ENCODE peak calls at places on chromosomes 4 and X, in six cellular contexts. Z is A549, P is upper lobe of right lung, Q is thyroid gland, V is lower lobe of right lung, I is osteoblast. U is an unnamed sample.

GRCh38 chr4:131584587-131584986 is 1564.5 kb upstream of the PCDH10 start:
- DNase-seq in V (no peak), I (no peak), Z (no peak), Q (no peak), P (no peak), U (no peak)

GRCh38 chr4:74311696-74312313 is 3.5 kb downstream of the EPGN start:
- DNase-seq in V (no peak), P (no peak), Z (peak; percentile 8), Q (no peak), I (peak; percentile 49), U (no peak)

GRCh38 chr4:7747062-7747385 is 192.6 kb downstream of the AFAP1 start:
- DNase-seq in V (peak; percentile 84), I (no peak), Q (no peak), Z (no peak), P (peak; percentile 79), U (no peak)

GRCh38 chrX:68942141-68942540 is 113.3 kb downstream of the EFNB1 start:
- DNase-seq in V (no peak), Q (peak; percentile 82), P (no peak), I (no peak), Z (no peak), U (no peak)

GRCh38 chrX:39705299-39705698 is 392.5 kb downstream of the BCOR start:
- DNase-seq in Z (peak; percentile 52), I (peak; percentile 71), Q (peak; percentile 92), P (peak; percentile 83), V (peak; percentile 72), U (peak; percentile 90)

GRCh38 chr4:152819026-152819645 is 39.4 kb downstream of the ARFIP1 start:
- DNase-seq in Q (no peak), I (peak; percentile 23), V (no peak), Z (no peak), P (no peak), U (no peak)

GRCh38 chrX:55796496-55796895 is 78.9 kb downstream of the RRAGB start:
- DNase-seq in Q (no peak), I (no peak), Z (no peak), P (no peak), V (no peak), U (no peak)

GRCh38 chr4:153513596-153513995 is 47.4 kb downstream of the TMEM131L start:
- DNase-seq in Q (no peak), P (no peak), I (peak; percentile 87), Z (no peak), V (no peak), U (no peak)

GRCh38 chr4:38562751-38563198 is 101.2 kb upstream of the KLF3 start:
- DNase-seq in Z (no peak), Q (peak; percentile 26), I (no peak), V (no peak), P (no peak), U (peak; percentile 27)

GRCh38 chr4:77104405-77105292 is 28.9 kb upstream of the CCNI start:
- DNase-seq in Z (no peak), I (peak; percentile 58), Q (peak; percentile 84), V (peak; percentile 77), P (peak; percentile 75), U (peak; percentile 81)
- H3K27ac ChIP-seq in Z (no peak overlapping the region), I (no peak overlapping the region), Q (peak overlapping the region; percentile 68), V (no peak overlapping the region), P (peak overlapping the region; percentile 12), U (no peak overlapping the region)

GRCh38 chr4:14222630-14223029 is 595.1 kb upstream of the BOD1L1 start:
- DNase-seq in Q (no peak), P (no peak), Z (no peak), V (no peak), I (peak; percentile 18), U (no peak)

GRCh38 chr4:14221176-14221575 is 593.7 kb upstream of the BOD1L1 start:
- DNase-seq in P (no peak), Q (no peak), Z (no peak), V (no peak), I (no peak), U (no peak)

GRCh38 chr4:14223461-14223860 is 595.9 kb upstream of the BOD1L1 start:
- DNase-seq in P (no peak), V (no peak), Q (no peak), Z (no peak), I (no peak), U (no peak)

DNA sequence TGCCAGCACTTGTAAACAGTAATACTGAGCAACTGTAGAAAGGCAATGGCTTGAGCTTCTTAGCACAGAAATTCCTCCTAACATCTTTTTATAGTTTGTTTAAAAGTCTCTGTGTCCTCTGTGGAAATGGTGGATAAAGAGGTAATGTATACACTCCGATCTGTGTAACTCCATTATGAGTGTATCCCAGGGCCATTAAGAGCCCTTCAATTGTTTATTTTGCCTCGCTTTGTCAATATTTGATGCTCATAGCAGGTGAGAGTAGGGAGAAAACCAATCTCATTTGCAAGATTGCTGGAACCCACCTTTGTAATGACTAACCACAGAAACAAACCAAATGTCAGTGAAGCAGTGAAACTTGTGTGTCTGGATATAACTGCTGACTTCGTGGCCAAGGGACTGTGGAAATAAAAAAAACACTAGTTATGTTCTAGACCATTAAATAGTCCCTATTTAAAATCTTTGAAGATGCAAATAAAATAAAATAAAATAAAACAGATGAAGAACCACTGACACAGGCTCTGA is 598.2 kb upstream of the BOD1L1 start:
- DNase-seq in Z (no peak), Q (no peak), I (no peak), P (no peak), V (no peak), U (no peak)
- H3K9me3 ChIP-seq in Z (no peaks in the 10 kb centered on the region), Q (no peaks in the 10 kb centered on the region), I (no peaks in the 10 kb centered on the region), P (no peaks in the 10 kb centered on the region), V (no peaks in the 10 kb centered on the region), U (no peaks in the 10 kb centered on the region)

GRCh38 chrX:44904542-44905115 is 31.6 kb downstream of the KDM6A start:
- DNase-seq in V (no peak), I (peak; percentile 76), P (no peak), Q (no peak), Z (no peak), U (no peak)
- TF ChIP-seq CTCF in V (no peak), I (peak; percentile 24), P (no peak), Q (no peak), Z (no peak), U (no peak)

GRCh38 chr4:174099712-174100111 is 183.8 kb downstream of the FBXO8 start:
- DNase-seq in Q (no peak), Z (no peak), V (no peak), I (no peak), P (no peak), U (no peak)

GRCh38 chr4:174096999-174097398 is 186.5 kb downstream of the FBXO8 start:
- DNase-seq in I (no peak), Q (no peak), V (no peak), Z (no peak), P (no peak), U (no peak)

GRCh38 chr4:174100910-174101309 is 182.6 kb downstream of the FBXO8 start:
- DNase-seq in I (no peak), Z (no peak), V (no peak), Q (no peak), P (no peak), U (no peak)

GRCh38 chr4:174091130-174091529 is 192.3 kb downstream of the FBXO8 start:
- DNase-seq in V (no peak), Q (no peak), Z (no peak), P (no peak), I (no peak), U (no peak)

DNA sequence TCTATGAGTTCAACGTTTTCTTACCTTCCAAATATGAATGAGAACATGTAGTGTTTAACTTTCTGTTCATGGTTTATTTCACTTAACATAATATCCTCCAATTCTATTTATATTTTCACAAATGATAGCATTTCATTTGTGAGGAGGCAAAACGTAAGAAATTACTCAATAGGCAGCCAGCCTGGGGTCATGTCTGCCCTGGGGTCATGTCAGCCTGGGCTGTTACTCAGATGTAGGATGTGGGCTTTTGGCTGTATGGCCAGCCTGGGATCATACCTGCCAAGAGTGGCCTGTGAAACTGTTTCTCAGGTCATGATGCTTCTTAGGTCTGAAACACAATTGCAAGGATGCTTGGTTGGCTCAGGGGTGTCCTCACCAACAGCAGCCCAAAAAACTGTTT is 187.0 kb downstream of the FBXO8 start:
- DNase-seq in P (no peak), Q (no peak), I (no peak), V (no peak), Z (no peak), U (no peak)
- H3K27ac ChIP-seq in P (no peak overlapping the region), Q (no peak overlapping the region), I (no peak overlapping the region), V (no peak overlapping the region), Z (no peak overlapping the region), U (no peak overlapping the region)

DNA sequence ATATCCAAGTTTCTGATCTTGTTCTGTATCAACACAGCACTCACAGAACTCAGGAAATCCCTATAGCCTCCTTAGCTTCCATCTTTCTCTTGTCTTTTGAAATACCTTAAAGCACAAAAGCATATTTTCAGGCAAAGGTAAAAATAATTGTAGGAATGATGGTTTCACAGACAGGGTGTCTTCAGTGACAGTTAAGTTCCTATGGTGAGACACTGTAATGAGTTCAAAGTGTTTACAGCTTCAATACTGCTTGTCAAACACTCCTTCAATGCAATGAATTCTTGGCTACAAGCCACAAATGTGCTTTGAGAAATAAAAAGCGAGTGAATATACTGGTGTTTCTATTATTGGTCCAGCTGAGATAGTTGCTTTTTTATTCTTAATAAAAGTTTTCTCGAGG is 466.0 kb downstream of the DMD start:
- DNase-seq in Z (no peak), I (no peak), Q (no peak), P (no peak), V (no peak), U (no peak)
- H3K9me3 ChIP-seq in Z (no peaks in the 10 kb centered on the region), I (no peaks in the 10 kb centered on the region), Q (no peaks in the 10 kb centered on the region), P (no peaks in the 10 kb centered on the region), V (no peaks in the 10 kb centered on the region), U (no peaks in the 10 kb centered on the region)